ENCODE peak calls at places on chromosomes 2 and 18, in seven cellular contexts. Q is fibroblast of lung; U is GM23248; N is brain microvascular endothelial cell; F is MM.1S; Z is AG04450; O is CD4-positive, alpha-beta T cell. S is an unnamed sample.

GRCh38 chr2:18325118-18325517 is 235.3 kb downstream of the RDH14 start:
- DNase-seq in N (no peak), Q (no peak), Z (no peak), O (no peak), U (no peak), F (no peak), S (no peak)

GRCh38 chr2:16813593-16813992 is 148.0 kb upstream of the CYRIA start:
- DNase-seq in U (no peak), N (no peak), O (no peak), Q (no peak), Z (no peak), F (no peak), S (no peak)

GRCh38 chr2:215830313-215830712 is 183.0 kb downstream of the MREG start:
- DNase-seq in F (no peak), O (no peak), U (peak), N (no peak), Z (no peak), Q (peak), S (no peak)

GRCh38 chr18:75320506-75320905 is 107.0 kb downstream of the SMIM21 start:
- DNase-seq in F (no peak), Z (no peak), N (no peak), Q (no peak), O (no peak), U (no peak), S (no peak)

GRCh38 chr2:36178384-36178783 is 177.2 kb upstream of the CRIM1 start:
- DNase-seq in O (no peak), N (no peak), Z (no peak), Q (peak), F (no peak), U (no peak), S (no peak)

GRCh38 chr2:127166221-127166860 is 53.8 kb downstream of the CYP27C1 start:
- DNase-seq in O (no peak), Q (no peak), Z (no peak), F (no peak), N (no peak), U (no peak), S (no peak)

GRCh38 chr2:186590538-186591441 is 934 bp downstream of the ITGAV start:
- DNase-seq in Z (no peak), O (no peak), Q (peak), U (peak), F (peak), N (peak), S (peak)

GRCh38 chr2:168712053-168712452 is 90.4 kb upstream of the NOSTRIN start:
- DNase-seq in Z (no peak), F (peak), N (no peak), O (no peak), Q (no peak), U (no peak), S (no peak)

GRCh38 chr2:112047537-112048235 is 7.4 kb upstream of the TMEM87B start:
- DNase-seq in N (no peak), Q (no peak), O (no peak), Z (no peak), U (no peak), F (no peak), S (no peak)

GRCh38 chr18:63818212-63818611 is 43.0 kb downstream of the SERPINB7 start:
- DNase-seq in F (no peak), Q (no peak), U (peak), Z (no peak), N (no peak), O (no peak), S (no peak)

GRCh38 chr2:230687498-230687897 is 25.1 kb upstream of the CAB39 start:
- DNase-seq in Q (peak), F (no peak), N (peak), U (peak), Z (no peak), O (no peak), S (no peak)

GRCh38 chr2:88233216-88233615 is 63.1 kb downstream of the THNSL2 start:
- DNase-seq in Z (no peak), U (no peak), F (no peak), N (no peak), O (no peak), Q (no peak), S (no peak)

GRCh38 chr2:216560695-216561370 is 62.2 kb downstream of the RPL37A start:
- DNase-seq in Z (peak), U (peak), Q (peak), N (peak), F (no peak), O (no peak), S (no peak)

GRCh38 chr2:63544017-63544627 is 44.2 kb downstream of the WDPCP start:
- DNase-seq in Q (peak), N (no peak), F (peak), O (no peak), U (peak), Z (no peak), S (peak)

GRCh38 chr2:74002515-74003391 is 18.0 kb downstream of the TET3 start:
- DNase-seq in F (peak), O (peak), Z (peak), N (peak), U (peak), Q (peak), S (peak)

DNA sequence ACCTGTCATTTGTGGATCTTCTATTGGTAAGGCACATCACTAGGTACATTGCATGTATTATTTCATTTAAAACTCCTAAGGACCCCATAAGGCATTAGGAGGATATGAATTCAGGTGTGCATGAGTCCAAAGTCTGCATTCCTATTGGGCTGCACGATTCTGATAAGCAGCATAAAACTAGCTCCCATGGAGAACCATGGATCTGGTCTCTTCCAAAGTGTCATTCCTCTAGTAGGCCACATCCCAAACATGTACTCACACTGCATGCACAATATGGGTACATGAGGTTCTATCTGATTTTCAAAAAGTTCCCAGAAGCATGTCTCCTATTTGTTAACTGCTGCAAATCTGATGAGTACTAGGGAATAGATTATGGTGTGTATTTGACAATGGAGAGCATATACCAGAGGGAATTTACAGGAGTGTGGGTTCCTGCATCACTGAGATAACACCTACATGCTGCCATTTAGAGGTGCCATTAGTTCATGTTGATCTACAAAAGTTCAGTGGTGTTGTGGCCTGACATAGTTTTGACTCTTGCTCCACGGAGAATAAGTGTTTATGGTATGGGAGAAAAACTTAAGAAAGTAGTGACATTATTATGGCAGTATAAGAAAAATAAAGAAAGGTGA is 11.3 kb downstream of the CYTIP start:
- DNase-seq in Q (no peak), O (no peak), Z (no peak), U (no peak), N (no peak), F (no peak), S (no peak)
- H3K27ac ChIP-seq in Q (no peak), O (peak), Z (no peak), U (no peak), N (no peak), F (peak), S (peak)

GRCh38 chr2:150080115-150080514 is 407.4 kb downstream of the RND3 start:
- DNase-seq in O (no peak), U (peak), F (no peak), Z (no peak), N (no peak), Q (peak), S (no peak)

GRCh38 chr2:150081775-150082517 is 405.5 kb downstream of the RND3 start:
- DNase-seq in U (no peak), O (no peak), Z (no peak), N (no peak), F (no peak), Q (no peak), S (no peak)

GRCh38 chr2:150075831-150076230 is 411.6 kb downstream of the RND3 start:
- DNase-seq in N (peak), O (no peak), U (peak), Z (peak), F (no peak), Q (peak), S (no peak)

DNA sequence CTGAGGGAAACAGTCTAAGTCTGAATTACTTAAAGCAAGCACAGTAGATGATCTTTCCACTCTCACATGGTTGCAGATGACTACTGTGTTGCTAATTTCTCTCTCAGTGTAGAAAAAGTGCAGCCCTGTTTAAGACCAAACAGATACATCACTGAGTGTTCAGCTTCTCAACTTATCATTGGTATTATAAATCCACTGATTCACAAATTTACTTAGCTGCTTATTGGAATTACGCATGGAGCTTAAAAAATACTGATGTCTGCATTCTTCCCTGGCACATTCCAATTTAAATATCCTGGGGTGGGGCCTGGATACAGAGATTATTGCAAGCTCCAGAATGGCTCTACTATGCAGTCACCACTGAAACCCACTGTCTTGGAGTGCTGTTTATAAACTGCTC is 411.2 kb downstream of the RND3 start:
- DNase-seq in F (no peak), Z (no peak), N (peak), O (no peak), Q (peak), U (peak), S (no peak)
- H3K27ac ChIP-seq in F (no peak), Z (peak), N (peak), O (no peak), Q (peak), U (peak), S (no peak)

GRCh38 chr2:160977376-160977775 is 182.9 kb upstream of the TANK start:
- DNase-seq in U (peak), O (no peak), Z (no peak), F (no peak), Q (no peak), N (no peak), S (no peak)

GRCh38 chr2:160976797-160977196 is 183.4 kb upstream of the TANK start:
- DNase-seq in N (no peak), U (no peak), Q (no peak), Z (no peak), O (no peak), F (no peak), S (no peak)

GRCh38 chr2:160970052-160970846 is 190.0 kb upstream of the TANK start:
- DNase-seq in N (peak), U (peak), O (no peak), F (peak), Q (peak), Z (peak), S (no peak)

GRCh38 chr2:160974803-160975202 is 185.4 kb upstream of the TANK start:
- DNase-seq in U (peak), F (no peak), Q (no peak), Z (no peak), O (no peak), N (no peak), S (no peak)

DNA sequence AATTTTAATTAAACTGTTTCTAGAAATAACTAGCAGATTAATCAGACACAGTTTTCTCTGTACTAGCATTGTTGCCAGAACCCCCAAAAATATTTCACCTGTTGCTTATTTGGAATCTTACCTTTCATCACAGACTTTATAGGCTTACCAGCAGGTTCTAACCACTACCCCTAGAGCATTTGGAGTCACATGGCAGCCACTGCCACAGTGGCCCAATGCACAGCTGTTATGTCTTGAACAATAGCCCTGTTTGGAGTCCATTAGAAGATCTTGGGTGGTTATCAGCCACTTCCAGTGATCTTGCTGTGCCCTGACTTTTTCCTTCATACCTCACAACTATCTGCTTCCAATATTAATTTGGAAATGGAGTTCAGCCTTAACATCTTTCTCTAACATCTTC is 186.2 kb upstream of the TANK start:
- DNase-seq in F (no peak), Z (no peak), U (no peak), Q (no peak), O (no peak), N (no peak), S (no peak)
- H3K27ac ChIP-seq in F (no peak), Z (no peak), U (no peak), Q (no peak), O (no peak), N (no peak), S (no peak)

GRCh38 chr2:128611421-128612320 is 293.0 kb upstream of the HS6ST1 start:
- DNase-seq in Q (no peak), F (no peak), U (no peak), O (no peak), N (no peak), Z (no peak), S (no peak)
- H3K27ac ChIP-seq in Q (no peak), F (no peak), U (no peak), O (no peak), N (no peak), Z (no peak), S (no peak)

GRCh38 chr2:170713280-170714155 is 1.6 kb upstream of the SP5 start:
- DNase-seq in Q (no peak), O (no peak), F (no peak), N (no peak), U (no peak), Z (no peak), S (no peak)

GRCh38 chr2:170716851-170717598 is 1.9 kb downstream of the SP5 start:
- DNase-seq in Z (no peak), N (no peak), F (no peak), Q (peak), O (no peak), U (peak), S (peak)

GRCh38 chr2:170714156-170715061 is 728 bp upstream of the SP5 start:
- DNase-seq in N (no peak), Z (no peak), U (peak), O (no peak), Q (no peak), F (peak), S (peak)

GRCh38 chr2:170715932-170716777 is 1.0 kb downstream of the SP5 start:
- DNase-seq in U (no peak), F (no peak), Z (no peak), Q (no peak), O (no peak), N (no peak), S (no peak)

GRCh38 chr2:170715062-170715931 is at the start of gene SP5:
- DNase-seq in O (no peak), F (peak), Q (peak), U (peak), N (peak), Z (peak), S (peak)
- H3K27ac ChIP-seq in O (no peak), F (no peak), Q (no peak), U (no peak), N (no peak), Z (no peak), S (no peak)

DNA sequence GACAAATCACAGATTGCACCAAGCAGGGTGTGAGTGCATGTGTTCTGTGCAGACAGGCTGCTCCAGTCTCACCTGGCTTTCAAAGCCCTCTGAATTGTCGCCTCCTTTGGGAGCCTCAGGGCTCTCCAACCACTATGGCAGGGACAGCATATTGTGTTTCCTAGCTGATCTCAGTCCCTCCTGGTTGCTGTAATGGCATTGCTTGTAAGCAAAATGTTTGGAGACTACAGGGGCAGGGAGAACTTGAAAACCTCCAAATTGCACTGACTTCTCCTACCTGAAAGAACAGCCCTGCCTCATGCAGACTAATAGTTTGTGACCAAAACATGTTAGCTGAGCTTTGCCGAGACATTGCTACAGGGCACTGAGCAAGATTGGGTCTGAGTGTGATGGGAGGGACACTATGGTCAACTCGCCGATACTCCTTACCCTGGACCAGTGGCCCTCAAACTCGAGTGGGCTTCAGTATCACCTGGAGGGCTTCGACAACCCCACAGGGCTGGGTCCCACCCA is 96.9 kb downstream of the POLE4 start:
- DNase-seq in O (no peak), U (no peak), Q (no peak), N (no peak), F (no peak), Z (no peak), S (no peak)
- H3K27ac ChIP-seq in O (no peak), U (peak), Q (no peak), N (no peak), F (no peak), Z (no peak), S (no peak)

GRCh38 chr2:117359266-117359970 is 455.1 kb upstream of the DDX18 start:
- DNase-seq in F (no peak), N (no peak), O (no peak), U (no peak), Z (no peak), Q (no peak), S (no peak)
- H3K27ac ChIP-seq in F (no peak), N (no peak), O (no peak), U (no peak), Z (no peak), Q (no peak), S (no peak)

GRCh38 chr2:159900343-159900742 is 102.3 kb upstream of the CD302 start:
- DNase-seq in N (no peak), Z (no peak), O (no peak), F (peak), Q (no peak), U (no peak), S (no peak)
- H3K27ac ChIP-seq in N (no peak), Z (no peak), O (no peak), F (no peak), Q (no peak), U (no peak), S (no peak)

S was measured in CD4-positive, CD25-positive, alpha-beta regulatory T cell.